ENCODE peak calls at places on chromosome 2, in four cellular contexts. One of them, this sample, is unnamed.

GRCh38 chr2:86520153-86520552 is 43.1 kb downstream of the CHMP3 start:
- DNase-seq in heart left ventricle: no peak
- DNase-seq in A549: peak; percentile 35
- DNase-seq in WERI-Rb-1: no peak
- DNase-seq in this sample: no peak

GRCh38 chr2:105797298-105797819 is 52.6 kb downstream of the NCK2 start:
- DNase-seq in heart left ventricle: no peak
- DNase-seq in A549: no peak
- DNase-seq in WERI-Rb-1: no peak
- DNase-seq in this sample: no peak

GRCh38 chr2:161307676-161308075 is 549 bp upstream of the PSMD14 start:
- DNase-seq in heart left ventricle: no peak
- DNase-seq in A549: peak; percentile 3
- DNase-seq in WERI-Rb-1: no peak
- DNase-seq in this sample: no peak

GRCh38 chr2:8515390-8515761 is 166.5 kb upstream of the ID2 start:
- DNase-seq in heart left ventricle: peak; percentile 53
- DNase-seq in A549: no peak
- DNase-seq in WERI-Rb-1: no peak
- DNase-seq in this sample: no peak

GRCh38 chr2:188485496-188485895 is 193.8 kb downstream of the GULP1 start:
- DNase-seq in heart left ventricle: no peak
- DNase-seq in A549: peak; percentile 19
- DNase-seq in WERI-Rb-1: no peak
- DNase-seq in this sample: no peak

GRCh38 chr2:37323770-37324535 is 680 bp downstream of the PRKD3 start:
- DNase-seq in heart left ventricle: peak; percentile 37
- DNase-seq in A549: peak; percentile 27
- DNase-seq in WERI-Rb-1: peak; percentile 45
- DNase-seq in this sample: peak; percentile 58

GRCh38 chr2:113158884-113159553 is 14.8 kb upstream of the PSD4 start:
- DNase-seq in heart left ventricle: no peak
- DNase-seq in A549: no peak
- DNase-seq in WERI-Rb-1: peak; percentile 47
- DNase-seq in this sample: no peak

GRCh38 chr2:10271946-10272345 is 30.8 kb upstream of the HPCAL1 start:
- DNase-seq in heart left ventricle: no peak
- DNase-seq in A549: no peak
- DNase-seq in WERI-Rb-1: peak; percentile 4
- DNase-seq in this sample: no peak

GRCh38 chr2:231929961-231930600 is 3.9 kb upstream of the NPPC start:
- DNase-seq in heart left ventricle: peak; percentile 66
- DNase-seq in A549: no peak
- DNase-seq in WERI-Rb-1: peak; percentile 74
- DNase-seq in this sample: no peak

DNA sequence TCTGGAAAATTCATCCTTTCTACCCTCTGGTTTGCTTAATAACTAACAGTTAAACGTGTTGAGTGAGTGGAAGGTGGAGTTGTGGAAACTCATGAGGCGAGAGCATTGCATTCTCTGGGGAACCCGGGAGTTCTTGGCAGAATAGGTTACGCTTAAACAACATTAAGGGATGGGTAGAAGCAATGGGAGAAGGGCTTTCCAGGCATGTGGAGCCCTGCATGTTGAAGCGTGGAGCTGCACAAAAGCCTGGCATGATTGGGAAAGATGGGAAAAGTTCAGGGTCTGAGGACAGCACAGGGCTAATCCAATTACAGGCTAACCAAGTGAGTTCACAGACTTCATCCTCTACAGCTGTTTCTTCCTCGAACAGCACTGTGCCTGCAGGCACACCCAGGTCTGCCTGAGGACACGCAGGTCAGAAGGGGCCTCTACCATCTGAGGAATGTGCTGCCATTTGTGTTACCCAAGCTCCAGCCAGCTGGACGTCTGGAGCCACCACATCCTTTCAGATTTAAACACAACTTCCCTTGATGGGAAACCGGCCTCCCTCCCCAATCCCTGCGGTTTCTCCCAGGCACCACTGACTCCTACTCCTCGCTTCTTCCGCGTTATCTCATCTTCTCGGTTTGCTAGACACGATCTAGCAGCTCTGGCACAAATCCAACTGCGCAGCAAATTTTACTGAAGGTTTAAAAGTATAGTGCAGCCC is 164.2 kb downstream of the ANTXR1 start:
- DNase-seq in heart left ventricle: peak; percentile 62
- DNase-seq in A549: peak; percentile 25
- DNase-seq in WERI-Rb-1: peak; percentile 93
- DNase-seq in this sample: peak; percentile 70
- H3K4me3 ChIP-seq in heart left ventricle: no peak overlapping the region
- H3K4me3 ChIP-seq in A549: no peak overlapping the region
- H3K4me3 ChIP-seq in WERI-Rb-1: peak overlapping the region; percentile 38
- H3K4me3 ChIP-seq in this sample: no peak overlapping the region

DNA sequence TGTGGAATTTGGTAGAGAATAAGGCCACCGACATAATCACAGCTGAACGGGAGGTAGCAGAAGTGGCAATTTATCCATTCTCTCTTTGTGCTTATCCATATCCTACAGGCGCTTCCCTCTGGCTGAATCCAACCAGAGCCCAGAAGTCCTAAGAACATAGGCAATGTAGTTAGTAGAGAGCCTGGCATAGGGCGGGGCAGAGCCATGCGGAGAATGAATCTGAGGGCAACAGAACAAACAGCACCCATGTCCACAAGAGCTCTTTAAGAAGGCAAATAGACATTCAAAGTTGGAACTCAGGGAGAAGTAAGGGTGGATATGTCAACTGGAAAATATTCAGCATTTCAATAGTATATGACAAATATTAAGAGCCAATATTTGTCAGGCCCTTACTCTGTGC is 305.9 kb upstream of the VWC2L start:
- DNase-seq in heart left ventricle: no peak
- DNase-seq in A549: no peak
- DNase-seq in WERI-Rb-1: no peak
- DNase-seq in this sample: no peak
- H3K4me3 ChIP-seq in heart left ventricle: no peak overlapping the region
- H3K4me3 ChIP-seq in A549: no peak overlapping the region
- H3K4me3 ChIP-seq in WERI-Rb-1: no peak overlapping the region
- H3K4me3 ChIP-seq in this sample: no peak overlapping the region

GRCh38 chr2:241774419-241775222 is 2.0 kb upstream of the GAL3ST2 start:
- DNase-seq in heart left ventricle: no peak
- DNase-seq in A549: no peak
- DNase-seq in WERI-Rb-1: peak; percentile 5
- DNase-seq in this sample: no peak
- H3K4me3 ChIP-seq in heart left ventricle: no peak overlapping the region
- H3K4me3 ChIP-seq in A549: no peak overlapping the region
- H3K4me3 ChIP-seq in WERI-Rb-1: no peak overlapping the region
- H3K4me3 ChIP-seq in this sample: no peak overlapping the region

GRCh38 chr2:218003994-218004419 is 1.2 kb upstream of the TNS1 start:
- DNase-seq in heart left ventricle: peak; percentile 83
- DNase-seq in A549: peak; percentile 73
- DNase-seq in WERI-Rb-1: no peak
- DNase-seq in this sample: no peak

GRCh38 chr2:218002103-218002502 is 692 bp downstream of the TNS1 start:
- DNase-seq in heart left ventricle: no peak
- DNase-seq in A549: no peak
- DNase-seq in WERI-Rb-1: no peak
- DNase-seq in this sample: no peak

GRCh38 chr2:218003265-218003950 is 613 bp upstream of the TNS1 start:
- DNase-seq in heart left ventricle: peak; percentile 66
- DNase-seq in A549: no peak
- DNase-seq in WERI-Rb-1: no peak
- DNase-seq in this sample: no peak

GRCh38 chr2:218001629-218002028 is 1.2 kb downstream of the TNS1 start:
- DNase-seq in heart left ventricle: no peak
- DNase-seq in A549: no peak
- DNase-seq in WERI-Rb-1: no peak
- DNase-seq in this sample: no peak

DNA sequence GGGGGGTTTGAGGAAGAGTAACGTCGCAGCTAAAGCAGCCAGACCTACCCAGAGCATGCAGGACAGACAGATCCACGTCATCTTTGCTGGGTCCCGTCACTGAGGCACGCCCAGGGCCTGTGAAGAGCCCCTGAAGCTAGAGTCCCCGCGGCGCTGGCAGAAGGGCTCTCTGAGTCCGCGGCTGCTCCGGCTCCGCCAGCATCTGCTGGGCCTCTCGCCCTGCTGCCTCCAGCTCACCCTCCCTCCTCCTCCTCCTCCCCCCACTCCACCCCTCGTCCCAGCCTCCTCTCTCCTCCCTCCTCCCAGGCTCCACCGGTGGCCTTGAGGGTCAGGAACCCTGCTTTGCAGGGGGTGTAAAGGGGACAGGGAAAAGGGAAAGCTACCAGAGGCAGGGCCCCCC is at the start of gene TNS1:
- DNase-seq in heart left ventricle: no peak
- DNase-seq in A549: no peak
- DNase-seq in WERI-Rb-1: peak; percentile 54
- DNase-seq in this sample: no peak
- H3K4me3 ChIP-seq in heart left ventricle: peak within 1 kb of the TSS; percentile 39
- H3K4me3 ChIP-seq in A549: no peak within 1 kb of the TSS
- H3K4me3 ChIP-seq in WERI-Rb-1: no peak within 1 kb of the TSS
- H3K4me3 ChIP-seq in this sample: peak within 1 kb of the TSS; percentile 46

GRCh38 chr2:60556441-60556997 is 3.1 kb upstream of the BCL11A start:
- DNase-seq in heart left ventricle: no peak
- DNase-seq in A549: no peak
- DNase-seq in WERI-Rb-1: no peak
- DNase-seq in this sample: no peak
- H3K4me3 ChIP-seq in heart left ventricle: peak overlapping the region; percentile 39
- H3K4me3 ChIP-seq in A549: no peak overlapping the region
- H3K4me3 ChIP-seq in WERI-Rb-1: peak overlapping the region; percentile 31
- H3K4me3 ChIP-seq in this sample: peak overlapping the region; percentile 28

GRCh38 chr2:168662651-168663208 is 139.7 kb upstream of the NOSTRIN start:
- DNase-seq in heart left ventricle: no peak
- DNase-seq in A549: no peak
- DNase-seq in WERI-Rb-1: no peak
- DNase-seq in this sample: no peak
- H3K4me3 ChIP-seq in heart left ventricle: no peak overlapping the region
- H3K4me3 ChIP-seq in A549: no peak overlapping the region
- H3K4me3 ChIP-seq in WERI-Rb-1: no peak overlapping the region
- H3K4me3 ChIP-seq in this sample: no peak overlapping the region

DNA sequence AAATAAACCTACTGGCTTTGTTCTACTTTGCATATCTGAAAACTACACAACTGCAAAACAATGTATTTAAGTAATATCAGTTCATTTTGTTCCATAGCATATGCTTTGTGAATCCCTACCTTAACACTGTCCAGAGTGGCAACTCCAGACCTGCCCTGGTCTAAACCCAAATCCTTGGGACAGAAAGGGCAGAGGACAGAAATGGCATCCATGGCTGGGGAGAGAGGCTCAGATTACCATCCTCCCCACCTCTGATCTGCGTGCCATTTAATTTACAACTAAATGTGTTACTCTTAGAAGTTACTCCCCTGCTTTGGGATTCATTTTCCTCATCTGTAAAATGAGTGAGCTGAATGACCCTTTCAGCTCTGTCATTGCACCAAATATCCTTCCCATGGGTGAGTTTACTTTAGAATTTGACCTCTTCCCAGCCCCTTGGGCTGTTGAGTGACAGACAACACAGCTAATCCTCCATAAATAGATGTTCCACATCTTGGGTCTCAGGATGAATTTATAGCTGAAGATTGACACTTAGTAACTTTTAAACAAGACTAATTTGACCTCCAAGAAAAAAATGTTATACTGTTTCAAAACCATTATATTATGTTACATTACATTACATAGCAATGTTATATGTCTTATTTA is 20.1 kb upstream of the NEB start:
- DNase-seq in heart left ventricle: no peak
- DNase-seq in A549: no peak
- DNase-seq in WERI-Rb-1: no peak
- DNase-seq in this sample: no peak
- H3K4me3 ChIP-seq in heart left ventricle: no peak overlapping the region
- H3K4me3 ChIP-seq in A549: no peak overlapping the region
- H3K4me3 ChIP-seq in WERI-Rb-1: no peak overlapping the region
- H3K4me3 ChIP-seq in this sample: no peak overlapping the region

DNA sequence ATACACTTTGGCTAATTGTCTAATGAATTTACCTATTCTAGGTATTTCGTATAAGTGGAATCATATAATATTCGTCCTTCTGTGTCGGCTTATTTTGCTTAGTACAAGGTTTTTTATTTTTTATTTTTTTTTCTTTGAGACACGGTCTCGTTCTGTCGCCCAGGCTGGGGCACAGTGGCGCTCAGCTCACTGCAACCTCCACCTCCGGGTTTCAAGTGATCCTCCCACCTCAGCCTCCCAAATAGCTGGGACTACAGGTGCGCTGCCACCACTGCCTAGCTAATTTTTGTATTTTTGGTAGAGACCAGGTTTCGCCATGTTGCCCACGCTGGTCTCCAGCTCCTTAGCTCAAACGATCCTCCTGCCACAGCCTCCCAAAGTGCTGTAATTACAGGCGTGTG is 38.2 kb downstream of the PCBP1 start:
- DNase-seq in heart left ventricle: no peak
- DNase-seq in A549: no peak
- DNase-seq in WERI-Rb-1: no peak
- DNase-seq in this sample: no peak
- H3K4me3 ChIP-seq in heart left ventricle: peak overlapping the region; percentile 59
- H3K4me3 ChIP-seq in A549: peak overlapping the region; percentile 52
- H3K4me3 ChIP-seq in WERI-Rb-1: peak overlapping the region; percentile 64
- H3K4me3 ChIP-seq in this sample: peak overlapping the region; percentile 65

GRCh38 chr2:98807221-98807620 is 76.3 kb upstream of the MGAT4A start:
- DNase-seq in heart left ventricle: no peak
- DNase-seq in A549: no peak
- DNase-seq in WERI-Rb-1: no peak
- DNase-seq in this sample: no peak

GRCh38 chr2:98808546-98808945 is 77.6 kb upstream of the MGAT4A start:
- DNase-seq in heart left ventricle: no peak
- DNase-seq in A549: no peak
- DNase-seq in WERI-Rb-1: no peak
- DNase-seq in this sample: no peak

GRCh38 chr2:98804736-98805135 is 73.8 kb upstream of the MGAT4A start:
- DNase-seq in heart left ventricle: no peak
- DNase-seq in A549: no peak
- DNase-seq in WERI-Rb-1: no peak
- DNase-seq in this sample: no peak

GRCh38 chr2:98805412-98806265 is 74.7 kb upstream of the MGAT4A start:
- DNase-seq in heart left ventricle: no peak
- DNase-seq in A549: no peak
- DNase-seq in WERI-Rb-1: no peak
- DNase-seq in this sample: peak; percentile 63

DNA sequence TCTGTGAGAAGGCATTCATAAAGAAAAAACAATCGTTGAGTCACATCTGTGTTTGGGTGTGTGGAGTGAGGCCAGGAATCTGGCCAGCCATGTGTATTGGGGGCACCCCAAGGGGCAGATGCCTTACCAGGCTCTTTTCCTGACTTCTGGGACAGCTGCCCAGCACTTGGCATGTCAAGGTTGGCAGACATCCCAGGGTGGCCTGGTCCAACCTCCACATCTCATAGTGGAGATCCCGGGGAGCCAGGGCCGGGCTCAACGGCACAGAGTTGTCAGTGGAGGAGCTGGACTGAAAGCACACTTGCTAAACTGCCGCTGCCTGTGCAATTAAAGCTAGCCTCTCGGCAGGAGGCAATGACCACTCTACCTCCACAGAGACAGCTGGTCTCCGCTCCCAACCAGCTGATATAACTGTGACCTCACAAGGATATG is 75.3 kb upstream of the MGAT4A start:
- DNase-seq in heart left ventricle: peak; percentile 82
- DNase-seq in A549: no peak
- DNase-seq in WERI-Rb-1: no peak
- DNase-seq in this sample: peak; percentile 83
- H3K4me3 ChIP-seq in heart left ventricle: no peak overlapping the region
- H3K4me3 ChIP-seq in A549: no peak overlapping the region
- H3K4me3 ChIP-seq in WERI-Rb-1: no peak overlapping the region
- H3K4me3 ChIP-seq in this sample: no peak overlapping the region

GRCh38 chr2:171154348-171154747 is 6.3 kb downstream of the TLK1 start:
- DNase-seq in heart left ventricle: no peak
- DNase-seq in A549: no peak
- DNase-seq in WERI-Rb-1: no peak
- DNase-seq in this sample: no peak
- H3K4me3 ChIP-seq in heart left ventricle: no peak overlapping the region
- H3K4me3 ChIP-seq in A549: no peak overlapping the region
- H3K4me3 ChIP-seq in WERI-Rb-1: no peak overlapping the region
- H3K4me3 ChIP-seq in this sample: no peak overlapping the region

This sample was measured in lower lobe of right lung.